ENCODE peak calls at places on chromosome 7, in six cellular contexts. H is IMR-90, N is H9, L is H1, Y is mesenchymal stem cell, F is trophoblast cell. I is an unnamed sample.

GRCh38 chr7:65251851-65252620 is 121.6 kb upstream of the ZNF92 start:
- DNase-seq in H (peak), N (peak), L (peak), Y (peak), F (peak), I (peak)

GRCh38 chr7:11830582-11831382 is 1.2 kb downstream of the THSD7A start:
- DNase-seq in H (peak), N (no peak), L (no peak), Y (peak), F (peak), I (no peak)

GRCh38 chr7:24336461-24336860 is 52.5 kb downstream of the NPY start:
- DNase-seq in H (no peak), N (no peak), L (no peak), Y (no peak), F (no peak), I (no peak)

GRCh38 chr7:107147464-107148214 is 21.2 kb upstream of the HBP1 start:
- DNase-seq in H (peak), N (no peak), L (no peak), Y (peak), F (peak), I (no peak)

GRCh38 chr7:135321556-135321955 is 87.9 kb downstream of the STRA8 start:
- DNase-seq in H (peak), N (no peak), L (no peak), Y (peak), F (peak), I (no peak)

GRCh38 chr7:126535176-126535575 is 717.6 kb downstream of the GRM8 start:
- DNase-seq in H (no peak), N (no peak), L (no peak), Y (no peak), F (no peak), I (no peak)

GRCh38 chr7:4842302-4843064 is 19.3 kb downstream of the PAPOLB start:
- DNase-seq in H (peak), N (no peak), L (no peak), Y (peak), F (no peak), I (no peak)

GRCh38 chr7:103134866-103135554 is 13.9 kb downstream of the NAPEPLD start:
- DNase-seq in H (no peak), N (no peak), L (no peak), Y (peak), F (peak), I (no peak)

GRCh38 chr7:1466524-1467271 is 7.4 kb upstream of the MICALL2 start:
- DNase-seq in H (peak), N (peak), L (no peak), Y (peak), F (peak), I (no peak)

GRCh38 chr7:13240349-13240748 is 552.9 kb downstream of the ARL4A start:
- DNase-seq in H (peak), N (peak), L (no peak), Y (peak), F (peak), I (no peak)

GRCh38 chr7:83614112-83614511 is 34.8 kb downstream of the SEMA3E start:
- DNase-seq in H (no peak), N (no peak), L (no peak), Y (no peak), F (no peak), I (no peak)

GRCh38 chr7:141864765-141865447 is 23.6 kb upstream of the PRSS37 start:
- DNase-seq in H (no peak), N (no peak), L (no peak), Y (no peak), F (peak), I (no peak)

GRCh38 chr7:158617737-158618128 is 30.1 kb upstream of the PTPRN2 start:
- DNase-seq in H (peak), N (peak), L (peak), Y (peak), F (no peak), I (no peak)

GRCh38 chr7:107816053-107816566 is 13.1 kb upstream of the SLC26A3 start:
- DNase-seq in H (no peak), N (no peak), L (no peak), Y (no peak), F (no peak), I (no peak)

DNA sequence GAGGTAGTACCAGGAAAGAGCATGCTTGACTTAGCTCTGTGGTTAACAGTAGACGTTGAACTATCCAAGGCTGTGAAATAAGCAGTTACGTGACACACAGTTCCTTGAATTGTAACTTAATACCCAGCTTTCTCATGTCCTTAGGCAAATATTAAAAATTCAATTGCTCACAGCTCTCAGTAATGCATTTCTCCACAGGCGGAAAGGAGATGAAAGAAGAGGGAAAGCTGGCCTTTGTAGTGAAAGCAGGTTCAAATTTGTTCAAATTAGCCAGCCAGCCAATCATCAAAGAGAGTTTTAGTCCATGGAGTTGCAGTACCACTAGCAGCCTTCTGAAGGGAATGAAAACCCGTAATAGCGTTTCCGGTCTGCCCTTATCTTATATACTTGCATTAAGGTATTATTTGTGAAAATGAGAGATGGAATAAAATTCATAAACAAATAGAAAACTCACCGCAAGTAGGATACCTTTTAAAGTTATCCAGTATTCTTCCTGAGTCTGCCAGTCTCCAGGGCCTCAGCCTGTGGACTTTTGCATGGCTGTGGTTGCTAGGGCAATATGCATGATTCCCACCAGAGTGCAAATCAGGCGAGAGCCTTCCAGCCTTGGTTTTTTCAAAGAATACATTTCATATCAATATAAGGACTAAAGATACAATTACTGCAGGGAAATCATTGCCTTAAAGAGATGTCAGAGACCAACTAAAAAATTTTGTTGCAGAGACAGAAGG is 795.5 kb downstream of the TNS3 start:
- DNase-seq in H (peak), N (no peak), L (no peak), Y (no peak), F (no peak), I (no peak)
- H4K91ac ChIP-seq in H (no peak), N (no peak), L (no peak), Y (peak), F (no peak), I (no peak)

GRCh38 chr7:99032928-99033327 is 111.0 kb downstream of the SMURF1 start:
- DNase-seq in H (no peak), N (no peak), L (no peak), Y (no peak), F (no peak), I (no peak)

GRCh38 chr7:99031496-99031895 is 112.4 kb downstream of the SMURF1 start:
- DNase-seq in H (no peak), N (no peak), L (no peak), Y (no peak), F (no peak), I (no peak)

GRCh38 chr7:99029481-99030144 is 114.3 kb downstream of the SMURF1 start:
- DNase-seq in H (peak), N (no peak), L (no peak), Y (no peak), F (no peak), I (no peak)

GRCh38 chr7:99030145-99030856 is 113.6 kb downstream of the SMURF1 start:
- DNase-seq in H (no peak), N (no peak), L (no peak), Y (no peak), F (no peak), I (no peak)

DNA sequence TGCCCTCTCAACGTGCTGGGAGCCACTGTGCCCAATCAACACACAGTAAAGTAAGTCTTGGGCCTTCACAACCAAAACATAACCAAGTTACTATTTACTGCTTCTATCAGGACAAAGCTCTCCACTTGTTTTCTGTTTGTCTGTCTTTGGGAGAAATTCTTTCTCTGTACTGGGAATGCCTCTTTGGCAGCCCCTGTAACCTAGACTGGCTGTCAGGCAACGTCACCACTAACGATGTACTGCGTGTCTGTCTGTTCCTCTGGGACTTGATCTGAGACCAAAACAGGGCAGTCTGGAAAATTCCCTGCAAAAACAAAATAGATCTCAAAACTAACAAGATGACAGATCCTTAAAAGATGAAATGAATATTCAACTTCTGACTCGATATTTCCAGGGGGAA is 113.0 kb downstream of the SMURF1 start:
- DNase-seq in H (no peak), N (no peak), L (no peak), Y (no peak), F (no peak), I (no peak)
- H4K91ac ChIP-seq in H (no peak), N (no peak), L (no peak), Y (no peak), F (no peak), I (no peak)

GRCh38 chr7:223118-223800 is 30.9 kb downstream of the FAM20C start:
- DNase-seq in H (peak), N (no peak), L (no peak), Y (peak), F (no peak), I (no peak)
- H4K91ac ChIP-seq in H (peak), N (no peak), L (no peak), Y (peak), F (no peak), I (no peak)

GRCh38 chr7:85153715-85154114 is 33.1 kb downstream of the SEMA3D start:
- DNase-seq in H (no peak), N (no peak), L (no peak), Y (no peak), F (no peak), I (no peak)

GRCh38 chr7:85150624-85151023 is 36.2 kb downstream of the SEMA3D start:
- DNase-seq in H (no peak), N (no peak), L (no peak), Y (no peak), F (no peak), I (no peak)

GRCh38 chr7:85159003-85159402 is 27.9 kb downstream of the SEMA3D start:
- DNase-seq in H (no peak), N (no peak), L (no peak), Y (no peak), F (no peak), I (no peak)

GRCh38 chr7:85156661-85157213 is 30.1 kb downstream of the SEMA3D start:
- DNase-seq in H (no peak), N (no peak), L (no peak), Y (peak), F (no peak), I (no peak)

GRCh38 chr7:85154282-85154937 is 32.4 kb downstream of the SEMA3D start:
- DNase-seq in H (no peak), N (no peak), L (no peak), Y (peak), F (no peak), I (no peak)
- H4K91ac ChIP-seq in H (no peak), N (no peak), L (no peak), Y (no peak), F (no peak), I (no peak)

GRCh38 chr7:30272126-30272525 is 12.3 kb upstream of the ZNRF2 start:
- DNase-seq in H (no peak), N (no peak), L (no peak), Y (no peak), F (no peak), I (no peak)

GRCh38 chr7:30278386-30278785 is 6.0 kb upstream of the ZNRF2 start:
- DNase-seq in H (no peak), N (no peak), L (no peak), Y (no peak), F (peak), I (no peak)

GRCh38 chr7:30273552-30273951 is 10.8 kb upstream of the ZNRF2 start:
- DNase-seq in H (no peak), N (no peak), L (no peak), Y (no peak), F (no peak), I (no peak)

GRCh38 chr7:30276203-30276900 is 8.0 kb upstream of the ZNRF2 start:
- DNase-seq in H (peak), N (peak), L (peak), Y (peak), F (peak), I (peak)

DNA sequence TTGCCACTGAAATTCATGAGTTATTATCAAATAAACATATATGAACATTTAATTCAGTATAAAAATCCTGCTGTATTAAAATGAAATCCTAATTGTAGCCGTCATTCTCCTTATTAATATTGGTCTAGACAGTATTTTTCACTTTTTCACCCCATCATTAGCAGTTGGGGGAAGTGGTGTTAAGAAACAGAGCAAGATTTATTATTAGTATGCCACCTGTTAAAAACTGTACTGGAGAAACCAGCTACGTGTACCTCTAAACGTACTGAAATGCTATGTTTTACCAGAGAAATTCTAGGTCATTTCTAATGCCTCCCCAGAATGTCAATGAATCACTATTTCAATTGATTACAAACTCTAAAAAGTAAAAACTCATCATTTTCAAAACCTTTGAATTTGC is 9.8 kb upstream of the ZNRF2 start:
- DNase-seq in H (no peak), N (no peak), L (no peak), Y (no peak), F (no peak), I (no peak)
- H4K91ac ChIP-seq in H (no peak), N (no peak), L (no peak), Y (no peak), F (no peak), I (no peak)

DNA sequence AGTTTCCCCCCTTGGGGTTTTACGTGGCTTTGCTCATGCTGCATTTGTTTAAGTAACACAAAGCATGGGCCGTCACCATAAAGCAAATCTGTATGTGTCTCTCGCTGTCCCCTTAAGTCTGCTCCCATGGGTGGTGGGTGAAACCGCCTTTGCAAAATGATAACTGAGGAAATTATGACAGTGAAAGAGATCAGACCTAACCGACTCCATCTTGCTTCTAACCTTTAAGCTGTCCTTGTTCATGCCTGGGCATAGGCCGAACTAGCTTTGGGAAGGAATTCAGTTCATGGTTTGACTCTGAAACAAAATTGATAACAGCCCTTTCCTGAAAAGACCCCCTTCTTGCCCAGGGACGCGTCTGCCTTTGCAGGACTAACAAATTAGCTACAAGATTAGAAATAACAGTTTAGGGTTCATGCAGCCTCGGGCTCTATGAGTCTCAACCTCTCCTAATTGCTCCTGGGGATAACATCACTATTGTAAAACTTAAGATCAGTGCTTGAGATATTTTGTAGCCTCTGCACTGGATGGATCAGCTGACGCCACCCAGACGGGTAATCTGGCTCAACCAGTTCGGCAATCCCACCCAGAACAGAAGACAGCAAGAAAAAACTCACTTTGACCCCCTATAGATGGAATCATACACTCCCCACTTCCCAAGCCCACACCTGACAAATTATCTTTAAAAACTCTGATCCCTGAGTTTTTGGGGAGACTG is 623.7 kb downstream of the TYW1 start:
- DNase-seq in H (no peak), N (no peak), L (no peak), Y (no peak), F (peak), I (no peak)
- H4K91ac ChIP-seq in H (no peak), N (no peak), L (no peak), Y (no peak), F (peak), I (no peak)

GRCh38 chr7:131034166-131034881 is 293.4 kb upstream of the MKLN1 start:
- DNase-seq in H (no peak), N (no peak), L (no peak), Y (no peak), F (no peak), I (no peak)
- H4K91ac ChIP-seq in H (no peak), N (no peak), L (no peak), Y (no peak), F (no peak), I (no peak)

GRCh38 chr7:44353668-44354067 is 28.3 kb upstream of the CAMK2B start:
- DNase-seq in H (no peak), N (no peak), L (no peak), Y (no peak), F (no peak), I (no peak)
- H4K91ac ChIP-seq in H (no peak), N (no peak), L (no peak), Y (no peak), F (no peak), I (no peak)

GRCh38 chr7:152672626-152673025 is 3.3 kb downstream of the XRCC2 start:
- DNase-seq in H (no peak), N (no peak), L (no peak), Y (no peak), F (peak), I (no peak)

GRCh38 chr7:152669758-152670157 is 6.2 kb downstream of the XRCC2 start:
- DNase-seq in H (no peak), N (no peak), L (no peak), Y (no peak), F (no peak), I (no peak)

GRCh38 chr7:152674860-152675760 is 831 bp downstream of the XRCC2 start:
- DNase-seq in H (peak), N (no peak), L (no peak), Y (peak), F (peak), I (no peak)

GRCh38 chr7:152675761-152676636 is at the start of gene XRCC2:
- DNase-seq in H (peak), N (peak), L (peak), Y (peak), F (peak), I (peak)

DNA sequence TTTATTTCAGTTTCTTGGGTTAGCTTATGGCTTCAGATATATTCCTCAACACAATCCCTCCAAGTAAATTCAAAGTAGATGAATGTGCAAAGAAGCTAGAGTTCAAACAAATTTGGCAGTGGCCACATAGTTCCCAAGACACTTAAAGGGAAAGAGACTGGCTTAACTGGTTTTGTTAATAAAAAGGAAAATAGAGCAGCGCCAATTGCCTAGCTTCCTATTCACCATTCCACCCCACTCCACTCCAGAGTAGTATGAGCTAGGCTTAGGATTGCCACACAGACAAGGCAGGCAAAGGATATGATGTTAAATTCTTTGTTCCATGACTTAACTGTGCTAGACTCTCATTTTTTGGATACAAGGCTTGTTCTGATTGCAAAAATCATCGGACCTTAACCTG is 2.0 kb downstream of the XRCC2 start:
- DNase-seq in H (no peak), N (no peak), L (no peak), Y (no peak), F (peak), I (no peak)
- H4K91ac ChIP-seq in H (no peak), N (no peak), L (no peak), Y (no peak), F (no peak), I (no peak)

GRCh38 chr7:74002474-74003017 is 25.4 kb upstream of the ELN start:
- DNase-seq in H (peak), N (no peak), L (no peak), Y (peak), F (peak), I (no peak)
- H4K91ac ChIP-seq in H (peak), N (no peak), L (no peak), Y (no peak), F (no peak), I (no peak)

I was measured in neuronal stem cell.